ENCODE peak calls at places on chromosome 7, in nine cellular contexts. C is ureter; J is neural progenitor cell; B is NCI-H345; R is effector memory CD4-positive, alpha-beta T cell; K is right cardiac atrium; E is chondrocyte; A is OCI-LY7; S is Kasumi-1. P is an unnamed sample.

GRCh38 chr7:47885309-47886000 is 62.8 kb downstream of the PKD1L1 start:
- DNase-seq in E (no peak), A (no peak), S (no peak), B (no peak), J (no peak), C (no peak), R (no peak), K (no peak), P (no peak)

GRCh38 chr7:115682507-115682906 is 348.1 kb downstream of the TFEC start:
- DNase-seq in A (no peak), J (no peak), B (no peak), S (no peak), K (no peak), C (no peak), E (no peak), R (no peak), P (no peak)

GRCh38 chr7:26449175-26450165 is 157.8 kb downstream of the SNX10 start:
- DNase-seq in K (no peak), S (no peak), E (no peak), A (no peak), J (no peak), C (no peak), B (no peak), R (no peak), P (no peak)

GRCh38 chr7:148135106-148135505 is 455.5 kb upstream of the C7orf33 start:
- DNase-seq in K (no peak), C (no peak), E (no peak), S (no peak), B (no peak), R (no peak), A (no peak), J (no peak), P (no peak)

GRCh38 chr7:30906520-30907240 is 5.0 kb upstream of the AQP1 start:
- DNase-seq in R (no peak), C (no peak), K (no peak), J (no peak), E (no peak), A (no peak), S (no peak), B (no peak), P (no peak)

GRCh38 chr7:49791089-49791741 is 17.8 kb downstream of the VWC2 start:
- DNase-seq in C (peak), R (no peak), E (no peak), A (peak), S (peak), B (peak), K (no peak), J (peak), P (no peak)

GRCh38 chr7:14446829-14447228 is 455.7 kb downstream of the DGKB start:
- DNase-seq in K (no peak), E (no peak), C (no peak), A (peak), B (no peak), S (no peak), R (no peak), J (no peak), P (no peak)

GRCh38 chr7:4659551-4660286 is 22.4 kb upstream of the FOXK1 start:
- DNase-seq in S (peak), B (no peak), A (peak), J (no peak), E (peak), C (no peak), K (no peak), R (no peak), P (no peak)

GRCh38 chr7:149799397-149800168 is 26.2 kb upstream of the ZNF467 start:
- DNase-seq in A (peak), C (no peak), R (peak), S (peak), E (no peak), K (peak), J (peak), B (no peak), P (no peak)

GRCh38 chr7:75993689-75994387 is 557 bp downstream of the TMEM120A start:
- DNase-seq in A (no peak), E (peak), C (no peak), J (peak), B (no peak), R (peak), S (no peak), K (peak), P (peak)

GRCh38 chr7:146119016-146119415 is 2.4 kb downstream of the CNTNAP2 start:
- DNase-seq in R (no peak), B (no peak), C (no peak), E (no peak), K (no peak), J (no peak), S (peak), A (no peak), P (no peak)

GRCh38 chr7:151276651-151277590 is 28.4 kb upstream of the SMARCD3 start:
- DNase-seq in C (peak), K (peak), S (peak), E (no peak), B (peak), J (peak), A (peak), R (no peak), P (peak)